ENCODE peak calls at places on chromosomes 5 and 9, in seven cellular contexts. P is GM12865; D is H9; Q is mucosa of descending colon; M is fibroblast of pulmonary artery; W is GM18507; R is activated T-helper 1 cell treated with anti-CD3 and anti-CD28 coated beads, Interleukin-2, amount 50 U/mL, for 16 hours. X is an unnamed sample.

GRCh38 chr5:1020461-1020961 is 11.9 kb downstream of the NKD2 start:
- DNase-seq in M (no peak), Q (no peak), D (no peak), P (no peak), W (no peak), R (no peak), X (no peak)

GRCh38 chr5:14806452-14806851 is 65.1 kb downstream of the ANKH start:
- DNase-seq in Q (no peak), R (no peak), P (no peak), D (no peak), M (peak; percentile 51), W (no peak), X (peak; percentile 87)

GRCh38 chr9:88949425-88949824 is 41.8 kb upstream of the S1PR3 start:
- DNase-seq in D (no peak), P (no peak), M (peak; percentile 84), W (no peak), Q (no peak), R (no peak), X (peak; percentile 66)

GRCh38 chr5:173760461-173761181 is 127.5 kb upstream of the CPEB4 start:
- DNase-seq in W (no peak), Q (no peak), R (no peak), M (no peak), P (no peak), D (no peak), X (no peak)

GRCh38 chr9:91334053-91334452 is 27.7 kb downstream of the AUH start:
- DNase-seq in W (no peak), Q (no peak), M (no peak), P (no peak), R (no peak), D (no peak), X (no peak)

GRCh38 chr9:21551401-21551800 is 69.3 kb upstream of the IFNE start:
- DNase-seq in Q (no peak), M (no peak), W (no peak), R (no peak), P (no peak), D (no peak), X (peak; percentile 51)

GRCh38 chr5:121967187-121967586 is 5.4 kb downstream of the SRFBP1 start:
- DNase-seq in D (no peak), P (no peak), R (no peak), M (peak; percentile 76), W (no peak), Q (no peak), X (peak; percentile 83)

GRCh38 chr5:54462281-54462680 is 6.8 kb downstream of the HSPB3 start:
- DNase-seq in D (no peak), R (no peak), W (no peak), M (no peak), P (no peak), Q (no peak), X (no peak)

GRCh38 chr9:8114826-8115225 is 315.2 kb upstream of the DMAC1 start:
- DNase-seq in R (no peak), D (no peak), W (no peak), P (no peak), M (no peak), Q (no peak), X (no peak)

GRCh38 chr9:128001411-128002298 is 20.9 kb upstream of the EEIG1 start:
- DNase-seq in D (peak; percentile 76), W (no peak), P (no peak), R (no peak), M (peak; percentile 82), Q (no peak), X (peak; percentile 93)

GRCh38 chr9:107624216-107624948 is 134.8 kb upstream of the KLF4 start:
- DNase-seq in W (no peak), Q (peak; percentile 57), D (no peak), P (no peak), R (no peak), M (peak; percentile 22), X (peak; percentile 82)

GRCh38 chr5:54440456-54440893 is 15.0 kb upstream of the HSPB3 start:
- DNase-seq in M (no peak), D (no peak), W (no peak), P (peak; percentile 56), R (no peak), Q (no peak), X (no peak)

GRCh38 chr5:72451771-72452505 is 55.3 kb downstream of the ZNF366 start:
- DNase-seq in Q (no peak), W (peak; percentile 52), P (peak; percentile 90), R (no peak), D (no peak), M (peak; percentile 99), X (peak; percentile 100)

GRCh38 chr5:151585970-151586369 is 5.2 kb downstream of the FAT2 start:
- DNase-seq in M (no peak), Q (no peak), W (no peak), D (no peak), P (no peak), R (no peak), X (peak; percentile 9)

GRCh38 chr5:172795401-172795977 is 24.5 kb upstream of the DUSP1 start:
- DNase-seq in M (peak; percentile 100), R (no peak), Q (peak; percentile 86), W (no peak), D (no peak), P (no peak), X (peak; percentile 100)

GRCh38 chr5:116571568-116572321 is 2.9 kb downstream of the SEMA6A start:
- DNase-seq in M (no peak), W (no peak), Q (no peak), P (no peak), R (no peak), D (no peak), X (no peak)

GRCh38 chr5:157559301-157559700 is 16.3 kb downstream of the ADAM19 start:
- DNase-seq in D (no peak), Q (no peak), P (no peak), W (no peak), M (peak; percentile 69), R (no peak), X (peak; percentile 48)

X was measured in fibroblast of the aortic adventitia.